ENCODE peak calls at places on chromosomes 2 and 18, in eight cellular contexts. One of them, this sample, is unnamed.
A peak's percentile ranks its signal among the peaks of the same experiment; 100 is the strongest.

GRCh38 chr2:186755066-186755465 is 61.2 kb downstream of the FAM171B start:
- DNase-seq in left ventricle myocardium inferior: no peak
- DNase-seq in GM23248: peak; percentile 8
- DNase-seq in adipocyte: peak; percentile 44
- DNase-seq in upper lobe of right lung: no peak
- DNase-seq in CD8-positive, alpha-beta memory T cell: no peak
- DNase-seq in thoracic aorta: no peak
- DNase-seq in MM.1S: no peak
- DNase-seq in this sample: no peak

GRCh38 chr18:49907346-49907929 is 94.1 kb upstream of the ACAA2 start:
- DNase-seq in left ventricle myocardium inferior: no peak
- DNase-seq in GM23248: no peak
- DNase-seq in adipocyte: peak; percentile 57
- DNase-seq in upper lobe of right lung: no peak
- DNase-seq in CD8-positive, alpha-beta memory T cell: no peak
- DNase-seq in thoracic aorta: no peak
- DNase-seq in MM.1S: no peak
- DNase-seq in this sample: no peak

GRCh38 chr2:96880891-96881273 is 11.0 kb upstream of the SEMA4C start:
- DNase-seq in left ventricle myocardium inferior: no peak
- DNase-seq in GM23248: no peak
- DNase-seq in adipocyte: no peak
- DNase-seq in upper lobe of right lung: no peak
- DNase-seq in CD8-positive, alpha-beta memory T cell: no peak
- DNase-seq in thoracic aorta: no peak
- DNase-seq in MM.1S: no peak
- DNase-seq in this sample: no peak

GRCh38 chr2:70657246-70657645 is 103.6 kb upstream of the TGFA start:
- DNase-seq in left ventricle myocardium inferior: no peak
- DNase-seq in GM23248: no peak
- DNase-seq in adipocyte: no peak
- DNase-seq in upper lobe of right lung: no peak
- DNase-seq in CD8-positive, alpha-beta memory T cell: no peak
- DNase-seq in thoracic aorta: no peak
- DNase-seq in MM.1S: no peak
- DNase-seq in this sample: no peak

GRCh38 chr18:46281185-46282176 is 177.3 kb downstream of the HAUS1 start:
- DNase-seq in left ventricle myocardium inferior: peak; percentile 52
- DNase-seq in GM23248: peak; percentile 89
- DNase-seq in adipocyte: peak; percentile 89
- DNase-seq in upper lobe of right lung: peak; percentile 76
- DNase-seq in CD8-positive, alpha-beta memory T cell: peak; percentile 27
- DNase-seq in thoracic aorta: no peak
- DNase-seq in MM.1S: peak; percentile 46
- DNase-seq in this sample: peak; percentile 38

GRCh38 chr2:45626387-45627010 is 15.4 kb upstream of the SRBD1 start:
- DNase-seq in left ventricle myocardium inferior: no peak
- DNase-seq in GM23248: no peak
- DNase-seq in adipocyte: no peak
- DNase-seq in upper lobe of right lung: no peak
- DNase-seq in CD8-positive, alpha-beta memory T cell: no peak
- DNase-seq in thoracic aorta: no peak
- DNase-seq in MM.1S: no peak
- DNase-seq in this sample: no peak

GRCh38 chr2:86323273-86323672 is 14.2 kb downstream of the REEP1 start:
- DNase-seq in left ventricle myocardium inferior: no peak
- DNase-seq in GM23248: no peak
- DNase-seq in adipocyte: no peak
- DNase-seq in upper lobe of right lung: no peak
- DNase-seq in CD8-positive, alpha-beta memory T cell: no peak
- DNase-seq in thoracic aorta: no peak
- DNase-seq in MM.1S: no peak
- DNase-seq in this sample: no peak

GRCh38 chr2:46846454-46846990 is 69.1 kb downstream of the MCFD2 start:
- DNase-seq in left ventricle myocardium inferior: no peak
- DNase-seq in GM23248: peak; percentile 64
- DNase-seq in adipocyte: peak; percentile 52
- DNase-seq in upper lobe of right lung: no peak
- DNase-seq in CD8-positive, alpha-beta memory T cell: no peak
- DNase-seq in thoracic aorta: no peak
- DNase-seq in MM.1S: no peak
- DNase-seq in this sample: no peak

GRCh38 chr2:152343426-152343825 is 8.5 kb downstream of the FMNL2 start:
- DNase-seq in left ventricle myocardium inferior: no peak
- DNase-seq in GM23248: no peak
- DNase-seq in adipocyte: no peak
- DNase-seq in upper lobe of right lung: no peak
- DNase-seq in CD8-positive, alpha-beta memory T cell: no peak
- DNase-seq in thoracic aorta: no peak
- DNase-seq in MM.1S: no peak
- DNase-seq in this sample: no peak

GRCh38 chr18:79612291-79613108 is 67.1 kb upstream of the CTDP1 start:
- DNase-seq in left ventricle myocardium inferior: no peak
- DNase-seq in GM23248: no peak
- DNase-seq in adipocyte: no peak
- DNase-seq in upper lobe of right lung: peak; percentile 38
- DNase-seq in CD8-positive, alpha-beta memory T cell: no peak
- DNase-seq in thoracic aorta: no peak
- DNase-seq in MM.1S: no peak
- DNase-seq in this sample: no peak

GRCh38 chr2:232522014-232522854 is 2.0 kb downstream of the PRSS56 start:
- DNase-seq in left ventricle myocardium inferior: peak; percentile 44
- DNase-seq in GM23248: peak; percentile 56
- DNase-seq in adipocyte: peak; percentile 67
- DNase-seq in upper lobe of right lung: peak; percentile 79
- DNase-seq in CD8-positive, alpha-beta memory T cell: peak; percentile 54
- DNase-seq in thoracic aorta: no peak
- DNase-seq in MM.1S: peak; percentile 16
- DNase-seq in this sample: no peak

GRCh38 chr2:135744761-135745314 is 3.2 kb downstream of the UBXN4 start:
- DNase-seq in left ventricle myocardium inferior: no peak
- DNase-seq in GM23248: peak; percentile 51
- DNase-seq in adipocyte: peak; percentile 37
- DNase-seq in upper lobe of right lung: no peak
- DNase-seq in CD8-positive, alpha-beta memory T cell: no peak
- DNase-seq in thoracic aorta: no peak
- DNase-seq in MM.1S: peak; percentile 21
- DNase-seq in this sample: peak; percentile 97

GRCh38 chr18:80158365-80158764 is 49.3 kb downstream of the ADNP2 start:
- DNase-seq in left ventricle myocardium inferior: no peak
- DNase-seq in GM23248: no peak
- DNase-seq in adipocyte: no peak
- DNase-seq in upper lobe of right lung: no peak
- DNase-seq in CD8-positive, alpha-beta memory T cell: no peak
- DNase-seq in thoracic aorta: no peak
- DNase-seq in MM.1S: no peak
- DNase-seq in this sample: no peak

GRCh38 chr18:62524443-62525200 is 1.8 kb downstream of the ZCCHC2 start:
- DNase-seq in left ventricle myocardium inferior: peak; percentile 65
- DNase-seq in GM23248: peak; percentile 79
- DNase-seq in adipocyte: peak; percentile 79
- DNase-seq in upper lobe of right lung: peak; percentile 87
- DNase-seq in CD8-positive, alpha-beta memory T cell: peak; percentile 65
- DNase-seq in thoracic aorta: no peak
- DNase-seq in MM.1S: peak; percentile 42
- DNase-seq in this sample: peak; percentile 62

GRCh38 chr18:59067873-59068272 is 71.8 kb upstream of the SEC11C start:
- DNase-seq in left ventricle myocardium inferior: no peak
- DNase-seq in GM23248: peak; percentile 38
- DNase-seq in adipocyte: peak; percentile 57
- DNase-seq in upper lobe of right lung: no peak
- DNase-seq in CD8-positive, alpha-beta memory T cell: no peak
- DNase-seq in thoracic aorta: no peak
- DNase-seq in MM.1S: peak; percentile 48
- DNase-seq in this sample: no peak

GRCh38 chr2:233448565-233448964 is 94.3 kb downstream of the DGKD start:
- DNase-seq in left ventricle myocardium inferior: no peak
- DNase-seq in GM23248: peak; percentile 8
- DNase-seq in adipocyte: no peak
- DNase-seq in upper lobe of right lung: no peak
- DNase-seq in CD8-positive, alpha-beta memory T cell: no peak
- DNase-seq in thoracic aorta: no peak
- DNase-seq in MM.1S: no peak
- DNase-seq in this sample: no peak

GRCh38 chr2:88400398-88400797 is 52.1 kb downstream of the FOXI3 start:
- DNase-seq in left ventricle myocardium inferior: no peak
- DNase-seq in GM23248: no peak
- DNase-seq in adipocyte: no peak
- DNase-seq in upper lobe of right lung: no peak
- DNase-seq in CD8-positive, alpha-beta memory T cell: no peak
- DNase-seq in thoracic aorta: no peak
- DNase-seq in MM.1S: no peak
- DNase-seq in this sample: no peak

GRCh38 chr2:197276156-197276555 is 34.4 kb downstream of the ANKRD44 start:
- DNase-seq in left ventricle myocardium inferior: no peak
- DNase-seq in GM23248: no peak
- DNase-seq in adipocyte: no peak
- DNase-seq in upper lobe of right lung: no peak
- DNase-seq in CD8-positive, alpha-beta memory T cell: no peak
- DNase-seq in thoracic aorta: no peak
- DNase-seq in MM.1S: no peak
- DNase-seq in this sample: no peak

GRCh38 chr2:197273485-197273884 is 37.1 kb downstream of the ANKRD44 start:
- DNase-seq in left ventricle myocardium inferior: no peak
- DNase-seq in GM23248: no peak
- DNase-seq in adipocyte: no peak
- DNase-seq in upper lobe of right lung: peak; percentile 73
- DNase-seq in CD8-positive, alpha-beta memory T cell: no peak
- DNase-seq in thoracic aorta: no peak
- DNase-seq in MM.1S: no peak
- DNase-seq in this sample: no peak

GRCh38 chr2:197277726-197278259 is 32.8 kb downstream of the ANKRD44 start:
- DNase-seq in left ventricle myocardium inferior: no peak
- DNase-seq in GM23248: no peak
- DNase-seq in adipocyte: no peak
- DNase-seq in upper lobe of right lung: no peak
- DNase-seq in CD8-positive, alpha-beta memory T cell: no peak
- DNase-seq in thoracic aorta: no peak
- DNase-seq in MM.1S: no peak
- DNase-seq in this sample: no peak

GRCh38 chr2:197274349-197274748 is 36.2 kb downstream of the ANKRD44 start:
- DNase-seq in left ventricle myocardium inferior: no peak
- DNase-seq in GM23248: no peak
- DNase-seq in adipocyte: no peak
- DNase-seq in upper lobe of right lung: no peak
- DNase-seq in CD8-positive, alpha-beta memory T cell: no peak
- DNase-seq in thoracic aorta: no peak
- DNase-seq in MM.1S: no peak
- DNase-seq in this sample: no peak

DNA sequence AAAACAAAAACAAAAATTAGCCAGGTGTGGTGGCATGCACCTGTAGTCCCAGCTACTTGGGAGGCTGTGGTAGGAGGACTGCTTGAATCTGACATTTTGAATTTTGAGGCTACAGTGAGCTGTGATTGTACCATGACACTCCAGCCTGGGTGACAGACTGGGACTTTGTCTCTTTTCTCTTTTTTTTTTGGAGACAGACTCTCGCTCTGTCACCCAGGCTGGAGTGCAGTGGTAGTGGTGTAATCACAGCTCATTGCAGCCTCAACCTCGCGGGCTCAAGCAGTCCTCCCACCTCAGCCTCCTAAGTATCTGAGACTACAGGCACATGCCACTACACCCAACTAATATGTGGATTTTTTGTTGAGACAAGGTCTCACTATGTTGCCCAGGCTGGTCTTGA is 35.6 kb downstream of the ANKRD44 start:
- DNase-seq in left ventricle myocardium inferior: no peak
- DNase-seq in GM23248: no peak
- DNase-seq in adipocyte: no peak
- DNase-seq in upper lobe of right lung: no peak
- DNase-seq in CD8-positive, alpha-beta memory T cell: no peak
- DNase-seq in thoracic aorta: no peak
- DNase-seq in MM.1S: no peak
- DNase-seq in this sample: no peak
- H3K4me1 ChIP-seq in left ventricle myocardium inferior: peaks cover 18% of the 10 kb centered on the region
- H3K4me1 ChIP-seq in GM23248: no peaks in the 10 kb centered on the region
- H3K4me1 ChIP-seq in adipocyte: peaks cover 2% of the 10 kb centered on the region
- H3K4me1 ChIP-seq in upper lobe of right lung: peaks cover 31% of the 10 kb centered on the region
- H3K4me1 ChIP-seq in CD8-positive, alpha-beta memory T cell: peaks cover 81% of the 10 kb centered on the region
- H3K4me1 ChIP-seq in thoracic aorta: peaks cover 10% of the 10 kb centered on the region
- H3K4me1 ChIP-seq in MM.1S: no peaks in the 10 kb centered on the region
- H3K4me1 ChIP-seq in this sample: no peaks in the 10 kb centered on the region

GRCh38 chr2:208072250-208072892 is 47.0 kb upstream of the PLEKHM3 start:
- DNase-seq in left ventricle myocardium inferior: peak; percentile 28
- DNase-seq in GM23248: peak; percentile 77
- DNase-seq in adipocyte: peak; percentile 84
- DNase-seq in upper lobe of right lung: no peak
- DNase-seq in CD8-positive, alpha-beta memory T cell: peak; percentile 32
- DNase-seq in thoracic aorta: peak; percentile 6
- DNase-seq in MM.1S: peak; percentile 44
- DNase-seq in this sample: peak; percentile 39
- H3K4me1 ChIP-seq in left ventricle myocardium inferior: peaks cover 7% of the 10 kb centered on the region
- H3K4me1 ChIP-seq in GM23248: peaks cover 12% of the 10 kb centered on the region
- H3K4me1 ChIP-seq in adipocyte: peaks cover 5% of the 10 kb centered on the region
- H3K4me1 ChIP-seq in upper lobe of right lung: no peaks in the 10 kb centered on the region
- H3K4me1 ChIP-seq in CD8-positive, alpha-beta memory T cell: no peaks in the 10 kb centered on the region
- H3K4me1 ChIP-seq in thoracic aorta: no peaks in the 10 kb centered on the region
- H3K4me1 ChIP-seq in MM.1S: no peaks in the 10 kb centered on the region
- H3K4me1 ChIP-seq in this sample: no peaks in the 10 kb centered on the region

GRCh38 chr2:120231564-120231973 is 8.4 kb upstream of the TMEM185B start:
- DNase-seq in left ventricle myocardium inferior: no peak
- DNase-seq in GM23248: no peak
- DNase-seq in adipocyte: no peak
- DNase-seq in upper lobe of right lung: no peak
- DNase-seq in CD8-positive, alpha-beta memory T cell: no peak
- DNase-seq in thoracic aorta: no peak
- DNase-seq in MM.1S: no peak
- DNase-seq in this sample: no peak

GRCh38 chr2:120233292-120233691 is 10.1 kb upstream of the TMEM185B start:
- DNase-seq in left ventricle myocardium inferior: no peak
- DNase-seq in GM23248: no peak
- DNase-seq in adipocyte: no peak
- DNase-seq in upper lobe of right lung: no peak
- DNase-seq in CD8-positive, alpha-beta memory T cell: no peak
- DNase-seq in thoracic aorta: no peak
- DNase-seq in MM.1S: no peak
- DNase-seq in this sample: no peak

GRCh38 chr2:120230515-120231471 is 7.6 kb upstream of the TMEM185B start:
- DNase-seq in left ventricle myocardium inferior: peak; percentile 11
- DNase-seq in GM23248: no peak
- DNase-seq in adipocyte: no peak
- DNase-seq in upper lobe of right lung: peak; percentile 56
- DNase-seq in CD8-positive, alpha-beta memory T cell: no peak
- DNase-seq in thoracic aorta: no peak
- DNase-seq in MM.1S: no peak
- DNase-seq in this sample: no peak

GRCh38 chr2:120229341-120229740 is 6.1 kb upstream of the TMEM185B start:
- DNase-seq in left ventricle myocardium inferior: peak; percentile 9
- DNase-seq in GM23248: no peak
- DNase-seq in adipocyte: no peak
- DNase-seq in upper lobe of right lung: no peak
- DNase-seq in CD8-positive, alpha-beta memory T cell: no peak
- DNase-seq in thoracic aorta: no peak
- DNase-seq in MM.1S: no peak
- DNase-seq in this sample: no peak

GRCh38 chr2:120231974-120232635 is 8.9 kb upstream of the TMEM185B start:
- DNase-seq in left ventricle myocardium inferior: no peak
- DNase-seq in GM23248: peak; percentile 72
- DNase-seq in adipocyte: no peak
- DNase-seq in upper lobe of right lung: no peak
- DNase-seq in CD8-positive, alpha-beta memory T cell: peak; percentile 75
- DNase-seq in thoracic aorta: no peak
- DNase-seq in MM.1S: peak; percentile 96
- DNase-seq in this sample: peak; percentile 39
- H3K4me1 ChIP-seq in left ventricle myocardium inferior: peaks cover 4% of the 10 kb centered on the region
- H3K4me1 ChIP-seq in GM23248: peaks cover 4% of the 10 kb centered on the region
- H3K4me1 ChIP-seq in adipocyte: peaks cover 6% of the 10 kb centered on the region
- H3K4me1 ChIP-seq in upper lobe of right lung: peaks cover 7% of the 10 kb centered on the region
- H3K4me1 ChIP-seq in CD8-positive, alpha-beta memory T cell: peaks cover 39% of the 10 kb centered on the region
- H3K4me1 ChIP-seq in thoracic aorta: no peaks in the 10 kb centered on the region
- H3K4me1 ChIP-seq in MM.1S: peaks cover 15% of the 10 kb centered on the region
- H3K4me1 ChIP-seq in this sample: peaks cover 4% of the 10 kb centered on the region

GRCh38 chr2:100616841-100617390 is 54.1 kb downstream of the PDCL3 start:
- DNase-seq in left ventricle myocardium inferior: no peak
- DNase-seq in GM23248: no peak
- DNase-seq in adipocyte: no peak
- DNase-seq in upper lobe of right lung: peak; percentile 13
- DNase-seq in CD8-positive, alpha-beta memory T cell: no peak
- DNase-seq in thoracic aorta: no peak
- DNase-seq in MM.1S: no peak
- DNase-seq in this sample: no peak
- H3K4me1 ChIP-seq in left ventricle myocardium inferior: peaks cover 7% of the 10 kb centered on the region
- H3K4me1 ChIP-seq in GM23248: no peaks in the 10 kb centered on the region
- H3K4me1 ChIP-seq in adipocyte: no peaks in the 10 kb centered on the region
- H3K4me1 ChIP-seq in upper lobe of right lung: no peaks in the 10 kb centered on the region
- H3K4me1 ChIP-seq in CD8-positive, alpha-beta memory T cell: no peaks in the 10 kb centered on the region
- H3K4me1 ChIP-seq in thoracic aorta: no peaks in the 10 kb centered on the region
- H3K4me1 ChIP-seq in MM.1S: no peaks in the 10 kb centered on the region
- H3K4me1 ChIP-seq in this sample: no peaks in the 10 kb centered on the region